ENCODE peak calls at places on chromosomes 13 and 19, in nine cellular contexts. D, P, E, L, Z, A, N, B and H are unnamed samples.

GRCh38 chr13:113927661-113928581 is 46.0 kb downstream of the C13orf46 start:
- DNase-seq in E (peak), L (peak), Z (peak), D (peak), P (no peak), A (peak), N (peak), B (peak), H (peak)

GRCh38 chr13:63110431-63110830 is 1694.8 kb upstream of the PCDH20 start:
- DNase-seq in P (no peak), E (no peak), D (no peak), B (peak), N (no peak), A (no peak), L (no peak), Z (no peak), H (no peak)

GRCh38 chr19:18340237-18340989 is at the start of gene PGPEP1:
- DNase-seq in N (peak), Z (peak), P (peak), A (no peak), B (no peak), L (peak), D (peak), E (peak), H (peak)

GRCh38 chr19:21328402-21328801 is 808 bp downstream of the ZNF708 start:
- DNase-seq in D (no peak), E (peak), Z (no peak), N (no peak), L (no peak), B (no peak), A (no peak), P (peak), H (no peak)

GRCh38 chr19:5192568-5192967 is 148.0 kb downstream of the PTPRS start:
- DNase-seq in Z (no peak), L (no peak), E (no peak), A (no peak), N (no peak), B (no peak), P (no peak), D (no peak), H (no peak)

GRCh38 chr19:17448190-17448967 is at the start of gene TMEM221:
- DNase-seq in D (no peak), A (no peak), P (no peak), L (no peak), N (no peak), B (no peak), Z (peak), E (peak), H (no peak)

GRCh38 chr13:95709101-95709500 is 32.2 kb downstream of the DNAJC3 start:
- DNase-seq in B (no peak), P (no peak), N (peak), D (no peak), A (no peak), L (peak), E (no peak), Z (no peak), H (no peak)

GRCh38 chr13:113539176-113539575 is 45.4 kb upstream of the TFDP1 start:
- DNase-seq in N (no peak), D (no peak), Z (no peak), P (no peak), B (no peak), E (no peak), L (no peak), A (no peak), H (peak)

GRCh38 chr19:48660854-48661731 is 11.7 kb downstream of the NTN5 start:
- DNase-seq in N (peak), B (peak), E (peak), A (peak), P (peak), L (peak), Z (peak), D (peak), H (peak)

GRCh38 chr19:29040951-29041350 is 172.0 kb downstream of the UQCRFS1 start:
- DNase-seq in B (no peak), P (no peak), D (no peak), L (no peak), Z (no peak), E (no peak), N (no peak), A (no peak), H (no peak)

GRCh38 chr13:63455938-63456337 is 2040.3 kb upstream of the PCDH20 start:
- DNase-seq in Z (peak), N (no peak), E (no peak), B (no peak), L (no peak), D (no peak), A (no peak), P (no peak), H (no peak)

GRCh38 chr13:114099191-114099590 is 33.2 kb downstream of the RASA3 start:
- DNase-seq in N (peak), E (peak), Z (peak), A (peak), P (no peak), D (peak), B (peak), L (peak), H (no peak)

GRCh38 chr13:30423891-30424290 is 1.6 kb downstream of the UBE2L5 start:
- DNase-seq in Z (no peak), E (no peak), N (no peak), D (no peak), P (no peak), B (no peak), A (no peak), L (no peak), H (no peak)

GRCh38 chr13:114263590-114263989 is 17.8 kb upstream of the UPF3A start:
- DNase-seq in Z (no peak), L (no peak), N (no peak), A (no peak), B (no peak), E (no peak), P (no peak), D (no peak), H (no peak)

GRCh38 chr13:105665284-105665683 is 870.2 kb downstream of the EFNB2 start:
- DNase-seq in Z (no peak), A (peak), N (peak), D (peak), L (peak), E (peak), B (peak), P (peak), H (no peak)

GRCh38 chr19:52640916-52641315 is 2.8 kb upstream of the ZNF83 start:
- DNase-seq in D (no peak), N (peak), L (peak), P (no peak), Z (peak), E (no peak), A (no peak), B (no peak), H (no peak)

GRCh38 chr19:51439021-51439465 is 19.2 kb downstream of the SIGLEC8 start:
- DNase-seq in P (peak), A (peak), D (no peak), N (peak), B (no peak), Z (no peak), L (no peak), E (peak), H (no peak)
- TF ChIP-seq CTCF in P (no peak), A (peak), D (peak), N (peak), B (peak), Z (peak), L (peak), E (peak), H (no peak)

DNA sequence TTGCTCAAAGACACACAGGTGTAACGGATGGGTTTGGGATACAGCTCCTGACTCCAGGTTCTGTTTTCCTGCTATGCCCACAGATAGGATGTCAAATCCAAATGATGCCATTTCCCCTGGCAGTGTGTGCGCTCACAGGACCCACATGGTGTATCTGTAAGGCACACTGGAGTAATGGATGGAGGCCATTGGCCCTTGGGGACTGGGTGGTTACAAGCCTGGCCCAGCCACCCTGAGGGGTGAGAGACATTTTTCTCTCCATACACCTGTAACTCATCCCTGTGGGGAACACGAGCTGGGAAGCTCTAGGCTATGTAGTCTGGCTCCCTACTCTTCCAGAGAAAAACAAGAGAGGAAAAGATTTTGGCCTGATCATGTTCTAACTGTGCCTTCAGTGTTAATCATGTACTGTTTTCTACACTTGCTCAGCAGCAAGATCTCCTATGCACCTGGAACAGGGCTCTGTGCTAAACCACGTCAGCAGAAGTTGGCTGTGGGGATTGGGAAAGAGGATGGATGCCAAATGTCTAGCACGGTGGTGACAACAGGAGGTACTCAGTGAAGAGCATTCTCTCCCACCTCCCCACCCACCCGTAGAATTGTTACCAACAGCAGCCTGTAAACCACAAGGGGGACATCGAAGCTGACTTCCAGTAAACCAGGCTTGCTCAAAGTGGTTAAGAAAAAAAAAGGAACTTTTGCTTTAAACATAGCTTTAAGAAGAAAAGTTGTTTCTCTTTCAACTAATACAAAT is 237.0 kb downstream of the LACC1 start:
- DNase-seq in A (no peak), E (no peak), B (no peak), L (no peak), D (no peak), N (peak), Z (no peak), P (no peak), H (no peak)
- TF ChIP-seq CTCF in A (no peak), E (no peak), B (peak), L (no peak), D (no peak), N (peak), Z (peak), P (no peak), H (no peak)

DNA sequence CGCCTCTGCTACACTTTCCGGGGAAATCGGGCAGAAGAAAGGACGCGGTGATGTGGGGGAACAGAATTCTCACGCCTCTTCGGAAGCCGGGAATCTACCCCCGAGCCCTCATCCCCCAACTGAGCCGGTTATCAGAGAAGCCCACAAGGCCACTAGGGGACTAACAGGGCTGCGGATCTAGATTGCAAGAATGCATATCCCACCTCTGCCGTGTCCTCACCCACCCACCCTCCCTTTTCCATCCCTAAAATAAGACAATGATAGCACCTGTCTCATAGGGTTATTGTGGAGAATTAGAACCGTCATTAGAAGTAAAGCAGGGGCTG is 1.1 kb downstream of the IGFLR1 start:
- DNase-seq in E (no peak), B (no peak), P (no peak), N (no peak), A (no peak), D (no peak), L (no peak), Z (no peak), H (no peak)
- TF ChIP-seq CTCF in E (no peak), B (no peak), P (no peak), N (no peak), A (no peak), D (no peak), L (no peak), Z (no peak), H (no peak)

GRCh38 chr19:7895565-7895964 is 7.3 kb downstream of the LRRC8E start:
- DNase-seq in A (no peak), D (no peak), P (no peak), Z (peak), L (no peak), E (no peak), N (no peak), B (no peak), H (no peak)

GRCh38 chr19:7897289-7897688 is 6.4 kb upstream of the MAP2K7 start:
- DNase-seq in Z (no peak), A (no peak), D (no peak), N (no peak), E (peak), L (no peak), B (no peak), P (no peak), H (no peak)

GRCh38 chr19:7899751-7900352 is 3.8 kb upstream of the MAP2K7 start:
- DNase-seq in A (no peak), N (no peak), P (no peak), D (no peak), L (no peak), B (no peak), E (no peak), Z (no peak), H (peak)

GRCh38 chr19:7898967-7899366 is 4.7 kb upstream of the MAP2K7 start:
- DNase-seq in A (no peak), D (no peak), P (no peak), Z (no peak), N (no peak), E (no peak), B (no peak), L (no peak), H (no peak)

DNA sequence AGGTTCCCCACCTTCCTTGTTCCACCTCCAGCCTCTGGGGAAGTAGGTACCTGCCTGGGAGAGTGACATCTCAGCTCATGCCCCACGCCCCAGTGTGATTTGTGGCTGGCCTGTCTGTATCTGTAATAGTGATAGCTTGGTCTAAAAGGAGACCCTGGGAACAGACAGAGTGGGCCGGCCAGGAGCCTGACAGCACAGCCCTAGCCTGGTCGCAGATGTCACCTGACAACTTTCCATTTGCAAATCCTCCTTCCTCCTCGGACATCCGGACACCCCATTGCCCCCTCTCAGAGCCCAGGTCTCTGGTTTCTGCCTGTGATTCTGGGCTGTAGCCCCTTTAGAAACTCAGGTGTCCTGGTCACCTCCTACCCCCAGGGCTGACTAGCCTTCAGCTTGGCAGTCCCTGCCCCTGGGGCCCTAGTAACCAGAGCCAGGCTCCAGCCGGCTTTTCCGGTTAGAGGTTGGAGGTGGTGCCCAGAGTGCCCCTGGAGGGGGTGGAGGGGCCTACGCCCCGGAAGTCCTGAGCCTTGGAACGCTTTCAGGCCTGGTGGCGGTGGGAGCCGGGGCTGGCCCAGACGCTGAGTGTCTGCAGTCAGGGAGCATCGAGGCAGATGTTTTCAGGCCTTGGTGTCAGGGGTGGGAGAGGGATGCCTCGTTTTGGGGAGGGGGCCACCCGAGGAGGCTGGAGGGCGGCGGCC is 6.5 kb downstream of the LRRC8E start:
- DNase-seq in A (no peak), D (no peak), B (no peak), P (peak), E (peak), L (no peak), Z (peak), N (no peak), H (peak)
- TF ChIP-seq CTCF in A (no peak), D (no peak), B (no peak), P (no peak), E (no peak), L (no peak), Z (no peak), N (no peak), H (no peak)

GRCh38 chr19:44807162-44807561 is 1.7 kb upstream of the BCAM start:
- DNase-seq in N (no peak), Z (peak), P (peak), B (no peak), L (no peak), E (peak), D (no peak), A (peak), H (no peak)

GRCh38 chr19:44809856-44810554 is 1.1 kb downstream of the BCAM start:
- DNase-seq in D (no peak), L (no peak), Z (no peak), A (peak), P (peak), B (no peak), E (peak), N (no peak), H (no peak)

GRCh38 chr19:44808463-44809371 is at the start of gene BCAM:
- DNase-seq in D (peak), L (peak), P (peak), A (peak), E (peak), B (no peak), Z (peak), N (peak), H (peak)

GRCh38 chr19:44806271-44806670 is 2.6 kb upstream of the BCAM start:
- DNase-seq in L (no peak), Z (no peak), A (peak), N (no peak), D (no peak), B (no peak), P (no peak), E (peak), H (no peak)

DNA sequence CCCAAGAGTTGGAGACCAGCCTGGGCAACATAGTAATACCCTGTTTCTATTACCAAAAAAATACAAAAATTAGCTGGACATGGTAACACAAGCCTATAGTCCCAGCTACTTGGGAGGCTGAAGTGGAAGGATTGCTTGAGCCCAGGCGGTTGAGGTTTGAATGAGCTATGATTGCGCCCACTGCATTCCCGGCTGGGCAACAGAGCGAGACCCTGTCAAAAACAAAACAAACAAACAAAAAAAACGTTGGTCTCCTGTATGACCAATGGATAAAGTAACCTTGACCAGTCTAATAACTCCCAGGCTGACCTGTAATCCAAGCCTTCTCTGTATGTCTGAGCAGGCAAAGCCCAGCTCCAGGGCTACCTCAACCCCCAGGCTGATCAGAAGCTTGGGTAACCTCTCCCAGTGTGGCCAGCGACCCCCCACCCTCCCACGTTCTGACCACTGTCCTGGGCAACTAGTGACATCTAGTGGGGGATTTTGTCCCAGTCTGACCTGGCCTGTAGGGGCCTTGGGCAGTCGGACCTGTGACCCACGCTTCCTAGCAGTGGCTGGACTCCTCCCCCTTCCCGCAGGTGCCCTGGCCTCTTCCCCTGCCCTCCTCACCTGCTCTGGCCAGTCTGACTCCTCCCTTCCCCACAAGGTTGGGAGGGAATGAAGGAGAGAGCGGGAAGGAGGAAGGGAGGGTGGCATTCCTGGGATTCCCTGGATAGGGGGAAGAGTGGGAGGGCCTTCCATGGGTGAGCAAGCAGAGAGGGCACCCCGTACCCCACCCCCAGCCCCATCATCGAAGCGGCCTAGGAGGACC is 1.0 kb upstream of the BCAM start:
- DNase-seq in E (peak), N (peak), A (peak), P (peak), B (no peak), L (no peak), Z (peak), D (peak), H (peak)
- TF ChIP-seq CTCF in E (peak), N (peak), A (peak), P (peak), B (peak), L (peak), Z (peak), D (peak), H (peak)

DNA sequence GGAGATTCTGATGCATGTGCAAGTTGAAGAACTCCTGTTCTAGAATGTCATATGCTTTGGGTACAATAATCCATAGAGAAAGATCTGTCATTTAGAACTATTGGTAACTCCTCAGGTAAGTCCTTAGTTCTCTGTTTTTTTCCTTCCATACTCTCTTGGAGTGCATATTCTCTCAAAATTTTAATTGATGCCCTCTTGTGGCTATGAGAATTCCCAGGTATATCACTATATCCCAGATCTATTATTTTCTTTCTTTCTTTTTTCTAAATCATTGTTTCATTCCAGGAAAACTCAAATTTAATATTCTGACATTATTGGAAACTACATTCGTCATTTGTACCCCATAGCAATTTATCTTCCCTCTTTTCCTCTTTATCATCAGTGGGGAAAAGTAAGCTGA is 485.4 kb downstream of the KLF5 start:
- DNase-seq in Z (no peak), B (no peak), P (no peak), N (no peak), D (no peak), A (no peak), E (peak), L (no peak), H (no peak)
- TF ChIP-seq CTCF in Z (peak), B (no peak), P (peak), N (peak), D (no peak), A (peak), E (peak), L (no peak), H (no peak)

GRCh38 chr19:33302974-33303790 is 848 bp upstream of the CEBPA start:
- DNase-seq in Z (peak), E (peak), B (no peak), A (peak), L (peak), D (peak), P (peak), N (peak), H (peak)

GRCh38 chr19:33301900-33302174 is 497 bp downstream of the CEBPA start:
- DNase-seq in E (no peak), A (no peak), B (no peak), L (no peak), D (no peak), Z (no peak), N (no peak), P (no peak), H (no peak)

GRCh38 chr19:33303791-33304759 is 1.7 kb upstream of the CEBPA start:
- DNase-seq in N (peak), A (no peak), Z (peak), P (no peak), L (no peak), B (no peak), E (no peak), D (no peak), H (no peak)

GRCh38 chr19:33301011-33301899 is 1.1 kb downstream of the CEBPA start:
- DNase-seq in Z (no peak), N (peak), B (no peak), D (no peak), A (no peak), E (no peak), P (no peak), L (no peak), H (peak)

GRCh38 chr19:33302175-33302973 is at the start of gene CEBPA:
- DNase-seq in D (peak), Z (peak), L (peak), B (no peak), P (peak), A (peak), N (peak), E (peak), H (peak)
- TF ChIP-seq CTCF in D (peak), Z (peak), L (peak), B (peak), P (peak), A (peak), N (peak), E (no peak), H (peak)